ENCODE peak calls at places on chromosomes 16 and 17, in nine cellular contexts. Y is CD4-positive, alpha-beta T cell; X is effector memory CD8-positive, alpha-beta T cell; Q is mucosa of descending colon; N is activated T-cell treated with anti-CD3 and anti-CD28 coated beads, Interleukin-2, amount 50 U/mL, for 4 hours; C is right cardiac atrium; S is left cardiac atrium; L is T-helper 17 cell; M is upper lobe of right lung. J is an unnamed sample.

GRCh38 chr17:31307640-31308039 is 6.2 kb downstream of the EVI2B start:
- ATAC-seq in Y (no peak), X (no peak), Q (no peak), N (peak), C (no peak), S (no peak), L (no peak), M (no peak), J (no peak)

GRCh38 chr17:44216173-44216572 is 3.3 kb downstream of the UBTF start:
- ATAC-seq in Y (peak), X (no peak), Q (no peak), N (no peak), C (no peak), S (no peak), L (no peak), M (no peak), J (no peak)

GRCh38 chr16:1276580-1276878 is 20.7 kb downstream of the TPSD1 start:
- ATAC-seq in Y (no peak), X (no peak), Q (no peak), N (no peak), C (no peak), S (no peak), L (no peak), M (no peak), J (no peak)

GRCh38 chr16:192686-193085 is 12.4 kb downstream of the HBQ1 start:
- ATAC-seq in Y (no peak), X (no peak), Q (no peak), N (no peak), C (no peak), S (no peak), L (no peak), M (no peak), J (no peak)

GRCh38 chr16:19095699-19096098 is 18.1 kb upstream of the ITPRIPL2 start:
- ATAC-seq in Y (no peak), X (no peak), Q (no peak), N (no peak), C (no peak), S (no peak), L (no peak), M (no peak), J (no peak)

GRCh38 chr16:68417711-68418301 is 30.5 kb downstream of the SMPD3 start:
- ATAC-seq in Y (peak), X (peak), Q (peak), N (peak), C (no peak), S (peak), L (peak), M (peak), J (no peak)

GRCh38 chr17:2027528-2028233 is 2.3 kb upstream of the DPH1 start:
- ATAC-seq in Y (no peak), X (no peak), Q (no peak), N (no peak), C (no peak), S (no peak), L (no peak), M (no peak), J (no peak)

GRCh38 chr16:15592324-15592723 is 50.6 kb downstream of the MARF1 start:
- ATAC-seq in Y (no peak), X (no peak), Q (peak), N (no peak), C (no peak), S (no peak), L (no peak), M (no peak), J (no peak)

GRCh38 chr17:35568561-35568960 is 7.9 kb upstream of the SLFN14 start:
- ATAC-seq in Y (peak), X (peak), Q (peak), N (peak), C (no peak), S (peak), L (peak), M (peak), J (no peak)